ENCODE peak calls at places on chromosomes 6 and 20, in four cellular contexts. X is astrocyte of the spinal cord, F is mesothelial cell of epicardium, Q is choroid plexus epithelial cell. D is an unnamed sample.

GRCh38 chr20:17859616-17860232 is 108.9 kb downstream of the SNX5 start:
- DNase-seq in X (no peak), F (no peak), Q (no peak), D (peak)

GRCh38 chr6:138576303-138576702 is 77.0 kb upstream of the NHSL1 start:
- DNase-seq in X (no peak), F (no peak), Q (no peak), D (no peak)

GRCh38 chr20:6008254-6008653 is 45.6 kb downstream of the LRRN4 start:
- DNase-seq in X (peak), F (no peak), Q (peak), D (no peak)

GRCh38 chr6:135182120-135182992 is 1.2 kb downstream of the MYB start:
- DNase-seq in X (peak), F (peak), Q (no peak), D (peak)

GRCh38 chr6:168067081-168067480 is 11.9 kb downstream of the FRMD1 start:
- DNase-seq in X (no peak), F (no peak), Q (no peak), D (no peak)

GRCh38 chr6:163398104-163398503 is 16.4 kb upstream of the QKI start:
- DNase-seq in X (no peak), F (no peak), Q (peak), D (no peak)

GRCh38 chr6:85382541-85382940 is 67.3 kb upstream of the NT5E start:
- DNase-seq in X (no peak), F (no peak), Q (no peak), D (no peak)

GRCh38 chr6:157187182-157188093 is 135.9 kb downstream of the TMEM242 start:
- DNase-seq in X (peak), F (no peak), Q (no peak), D (no peak)

GRCh38 chr6:111403388-111403787 is 79.6 kb downstream of the REV3L start:
- DNase-seq in X (no peak), F (no peak), Q (no peak), D (no peak)

GRCh38 chr6:35048631-35049083 is 92.5 kb downstream of the TCP11 start:
- DNase-seq in X (peak), F (peak), Q (peak), D (no peak)

GRCh38 chr6:47221565-47221964 is 88.1 kb downstream of the TNFRSF21 start:
- DNase-seq in X (no peak), F (no peak), Q (no peak), D (no peak)

GRCh38 chr20:52859156-52859887 is 112.8 kb upstream of the TSHZ2 start:
- DNase-seq in X (peak), F (no peak), Q (no peak), D (no peak)

GRCh38 chr20:1462834-1463233 is 3.8 kb downstream of the NSFL1C start:
- DNase-seq in X (no peak), F (no peak), Q (no peak), D (no peak)

GRCh38 chr20:47272893-47273590 is 83.5 kb downstream of the ZMYND8 start:
- DNase-seq in X (peak), F (peak), Q (peak), D (no peak)

GRCh38 chr20:13105864-13106457 is 97.2 kb downstream of the SPTLC3 start:
- DNase-seq in X (peak), F (no peak), Q (peak), D (no peak)

GRCh38 chr6:129748212-129748900 is 38.4 kb upstream of the ARHGAP18 start:
- DNase-seq in X (peak), F (no peak), Q (peak), D (peak)

GRCh38 chr6:70398783-70399730 is 14.3 kb upstream of the FAM135A start:
- DNase-seq in X (peak), F (no peak), Q (peak), D (no peak)

GRCh38 chr20:9112541-9113515 is 43.9 kb downstream of the PLCB4 start:
- DNase-seq in X (peak), F (no peak), Q (peak), D (no peak)

GRCh38 chr6:43630980-43631619 is 2.0 kb upstream of the GTPBP2 start:
- DNase-seq in X (no peak), F (no peak), Q (no peak), D (no peak)

GRCh38 chr6:52522151-52522626 is 54.7 kb downstream of the TRAM2 start:
- DNase-seq in X (peak), F (no peak), Q (peak), D (no peak)

GRCh38 chr6:91079939-91080338 is 493.1 kb upstream of the MAP3K7 start:
- DNase-seq in X (no peak), F (no peak), Q (peak), D (no peak)

GRCh38 chr6:30830438-30830837 is 53.9 kb upstream of the DDR1 start:
- DNase-seq in X (no peak), F (no peak), Q (no peak), D (no peak)

GRCh38 chr6:41063884-41064285 is 8.3 kb downstream of the OARD1 start:
- DNase-seq in X (no peak), F (no peak), Q (no peak), D (no peak)

GRCh38 chr20:10376271-10377075 is 57.5 kb downstream of the MKKS start:
- DNase-seq in X (peak), F (no peak), Q (peak), D (no peak)

GRCh38 chr6:134675110-134676038 is 274.5 kb downstream of the ALDH8A1 start:
- DNase-seq in X (no peak), F (no peak), Q (no peak), D (no peak)

GRCh38 chr6:43489277-43490072 is 12.1 kb downstream of the TJAP1 start:
- DNase-seq in X (no peak), F (no peak), Q (no peak), D (no peak)

GRCh38 chr20:49983123-49983847 is 505 bp downstream of the SNAI1 start:
- DNase-seq in X (no peak), F (no peak), Q (no peak), D (no peak)

GRCh38 chr6:148811472-148811871 is 64.6 kb downstream of the UST start:
- DNase-seq in X (no peak), F (no peak), Q (no peak), D (no peak)

GRCh38 chr6:148803979-148804378 is 57.1 kb downstream of the UST start:
- DNase-seq in X (no peak), F (no peak), Q (no peak), D (no peak)

GRCh38 chr6:148805767-148806166 is 58.9 kb downstream of the UST start:
- DNase-seq in X (no peak), F (no peak), Q (no peak), D (no peak)

GRCh38 chr6:148807784-148808183 is 61.0 kb downstream of the UST start:
- DNase-seq in X (no peak), F (no peak), Q (no peak), D (no peak)

DNA sequence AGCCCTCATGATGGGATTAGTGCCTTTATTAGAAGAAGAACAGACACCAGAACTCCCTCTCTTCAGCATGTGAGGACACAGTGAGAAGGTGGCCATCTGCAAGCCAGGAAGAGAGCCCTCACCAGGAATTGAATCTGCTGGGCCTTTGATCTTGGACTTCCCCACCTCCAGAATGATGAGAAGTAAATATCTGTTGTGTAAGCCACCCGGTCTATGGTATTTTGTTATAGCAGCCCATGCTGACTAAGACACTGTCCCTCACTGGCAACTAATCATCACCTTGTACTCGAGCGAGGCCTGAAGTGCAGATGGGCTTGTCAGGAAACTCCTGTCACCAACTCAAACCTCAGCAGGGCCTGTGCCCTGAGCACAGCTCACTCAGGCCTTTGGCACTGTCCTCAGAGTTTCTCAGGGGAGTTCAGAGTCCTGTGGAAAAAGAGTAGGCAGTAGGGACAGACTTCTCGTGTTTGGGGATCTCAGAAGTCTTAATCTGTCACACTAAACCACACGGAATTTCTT is 62.0 kb downstream of the UST start:
- DNase-seq in X (no peak), F (no peak), Q (no peak), D (no peak)
- TF ChIP-seq CTCF in X (no peak), F (no peak), Q (no peak), D (no peak)

GRCh38 chr6:5136856-5137255 is 51.7 kb downstream of the PPP1R3G start:
- DNase-seq in X (no peak), F (no peak), Q (no peak), D (no peak)
- TF ChIP-seq CTCF in X (no peak), F (no peak), Q (no peak), D (no peak)

DNA sequence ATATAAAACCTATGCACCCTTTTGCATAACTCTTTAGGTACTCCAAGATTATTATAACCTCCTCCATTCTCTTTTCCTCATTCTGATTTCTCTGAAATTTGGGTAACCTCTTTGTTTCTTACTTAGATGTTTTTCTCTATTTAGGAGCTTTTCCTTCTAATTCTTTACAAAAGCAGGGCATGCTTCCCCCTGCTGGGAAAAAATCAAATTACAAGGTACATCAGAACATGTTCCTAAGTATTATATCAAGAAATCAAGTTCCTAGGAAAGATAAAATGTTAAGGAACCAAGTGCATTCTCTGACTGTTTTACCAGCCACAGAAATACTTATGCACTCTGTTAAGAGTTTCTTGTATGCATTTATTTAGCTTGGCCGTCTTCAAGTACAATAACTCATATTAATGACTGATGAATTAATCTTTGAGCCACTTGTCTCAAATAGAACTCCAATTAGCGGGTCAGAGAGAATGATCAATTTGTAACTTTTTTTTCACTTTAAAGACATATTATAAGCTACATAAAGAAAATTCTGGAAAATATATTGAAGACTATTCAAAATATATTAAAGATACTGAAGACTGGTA is 2.1 kb downstream of the KHDRBS2 start:
- DNase-seq in X (peak), F (no peak), Q (peak), D (no peak)
- TF ChIP-seq CTCF in X (peak), F (peak), Q (peak), D (no peak)

GRCh38 chr6:158506577-158506976 is 53.3 kb upstream of the TMEM181 start:
- DNase-seq in X (peak), F (no peak), Q (peak), D (no peak)
- TF ChIP-seq CTCF in X (peak), F (no peak), Q (peak), D (no peak)

GRCh38 chr6:39362487-39362865 is 40.0 kb upstream of the KCNK16 start:
- DNase-seq in X (no peak), F (no peak), Q (no peak), D (no peak)
- TF ChIP-seq CTCF in X (peak), F (no peak), Q (peak), D (no peak)

GRCh38 chr20:2816030-2816582 is at the start of gene TMEM239:
- DNase-seq in X (no peak), F (no peak), Q (no peak), D (no peak)

GRCh38 chr20:2815242-2815900 is 584 bp downstream of the C20orf141 start:
- DNase-seq in X (no peak), F (no peak), Q (no peak), D (no peak)

GRCh38 chr20:2817341-2817726 is 1.2 kb downstream of the TMEM239 start:
- DNase-seq in X (no peak), F (no peak), Q (no peak), D (no peak)

GRCh38 chr20:2817891-2818595 is 1.9 kb downstream of the TMEM239 start:
- DNase-seq in X (no peak), F (no peak), Q (no peak), D (no peak)

GRCh38 chr20:2816583-2817340 is 598 bp downstream of the TMEM239 start:
- DNase-seq in X (no peak), F (no peak), Q (no peak), D (no peak)
- TF ChIP-seq CTCF in X (no peak), F (no peak), Q (peak), D (no peak)

GRCh38 chr6:89966913-89967312 is 72.6 kb downstream of the GJA10 start:
- DNase-seq in X (no peak), F (no peak), Q (no peak), D (no peak)

GRCh38 chr6:89972024-89972381 is 77.7 kb downstream of the GJA10 start:
- DNase-seq in X (no peak), F (no peak), Q (no peak), D (no peak)

GRCh38 chr6:89970072-89970471 is 75.8 kb downstream of the GJA10 start:
- DNase-seq in X (no peak), F (no peak), Q (no peak), D (no peak)

GRCh38 chr6:89974776-89975175 is 80.5 kb downstream of the GJA10 start:
- DNase-seq in X (no peak), F (no peak), Q (no peak), D (no peak)

DNA sequence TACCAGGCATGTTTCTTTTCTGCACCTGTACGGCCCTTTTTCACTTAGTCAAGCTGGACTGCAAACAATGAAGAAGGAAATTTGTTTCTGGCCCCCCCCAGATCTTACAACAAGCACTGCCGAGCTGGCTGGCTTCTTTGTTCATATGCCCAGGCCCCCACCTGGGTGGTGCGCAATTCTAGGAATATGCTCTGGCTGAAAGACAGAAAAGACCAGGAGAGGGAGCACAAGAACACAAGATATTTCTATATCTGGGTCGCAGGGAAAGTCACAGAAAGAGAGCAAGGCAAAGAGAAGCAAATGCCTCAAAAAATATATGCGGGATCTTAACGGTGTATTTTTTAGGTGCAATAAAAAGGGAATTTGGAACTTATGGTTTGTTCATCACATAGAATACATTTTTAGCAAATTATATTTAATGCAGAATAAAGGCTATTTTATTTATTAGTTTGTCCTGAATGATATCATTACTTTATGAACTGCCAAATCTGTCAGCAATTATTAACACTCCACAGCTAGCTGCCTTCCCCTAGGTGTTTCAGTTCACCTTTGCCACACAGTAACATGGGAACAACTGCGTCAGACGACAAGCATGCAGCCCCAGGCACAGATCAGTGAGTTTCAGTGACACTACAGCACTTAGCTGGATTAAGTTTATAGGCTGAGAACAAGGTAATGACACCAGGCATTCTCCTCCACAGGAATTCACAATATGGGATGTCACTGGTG is 76.5 kb downstream of the GJA10 start:
- DNase-seq in X (peak), F (peak), Q (peak), D (no peak)
- TF ChIP-seq CTCF in X (peak), F (no peak), Q (peak), D (peak)